ENCODE peak calls at places on chromosomes 2 and 18, in ten cellular contexts. B, P, I, T, W, G, Z, Q, J and V are unnamed samples.

GRCh38 chr18:14053661-14054060 is 78.6 kb downstream of the ZNF519 start:
- DNase-seq in B (no peak), P (no peak), I (no peak), T (no peak), W (no peak), G (no peak), Z (no peak), Q (no peak), J (no peak), V (no peak)

GRCh38 chr2:238549866-238550265 is 123.1 kb downstream of the ASB1 start:
- DNase-seq in B (no peak), P (no peak), I (no peak), T (no peak), W (no peak), G (no peak), Z (no peak), Q (no peak), J (no peak), V (no peak)

GRCh38 chr2:85501244-85501643 is 37.7 kb upstream of the MAT2A start:
- DNase-seq in B (peak), P (no peak), I (peak), T (no peak), W (no peak), G (peak), Z (no peak), Q (peak), J (peak), V (no peak)

GRCh38 chr2:127185720-127186119 is 34.4 kb downstream of the CYP27C1 start:
- DNase-seq in B (no peak), P (no peak), I (no peak), T (no peak), W (no peak), G (no peak), Z (no peak), Q (no peak), J (no peak), V (no peak)

GRCh38 chr2:19876751-19877150 is 25.0 kb downstream of the TTC32 start:
- DNase-seq in B (no peak), P (no peak), I (no peak), T (no peak), W (peak), G (no peak), Z (no peak), Q (peak), J (no peak), V (no peak)

GRCh38 chr2:31997653-31998052 is 13.2 kb downstream of the MEMO1 start:
- DNase-seq in B (no peak), P (no peak), I (no peak), T (no peak), W (no peak), G (peak), Z (no peak), Q (peak), J (no peak), V (no peak)

GRCh38 chr18:56709463-56709862 is 58.3 kb downstream of the WDR7 start:
- DNase-seq in B (peak), P (no peak), I (peak), T (no peak), W (peak), G (peak), Z (no peak), Q (peak), J (no peak), V (peak)

GRCh38 chr2:191845248-191845715 is 1.6 kb downstream of the CAVIN2 start:
- DNase-seq in B (peak), P (no peak), I (no peak), T (peak), W (peak), G (peak), Z (peak), Q (peak), J (no peak), V (no peak)

GRCh38 chr2:191322838-191323506 is 77.8 kb downstream of the MYO1B start:
- DNase-seq in B (no peak), P (no peak), I (no peak), T (no peak), W (no peak), G (no peak), Z (no peak), Q (peak), J (no peak), V (no peak)

GRCh38 chr2:207746131-207746530 is 23.6 kb downstream of the FZD5 start:
- DNase-seq in B (peak), P (no peak), I (peak), T (peak), W (peak), G (peak), Z (peak), Q (peak), J (no peak), V (peak)

GRCh38 chr2:207744451-207744850 is 25.3 kb downstream of the FZD5 start:
- DNase-seq in B (no peak), P (no peak), I (no peak), T (no peak), W (no peak), G (no peak), Z (no peak), Q (no peak), J (no peak), V (no peak)

GRCh38 chr2:207747653-207748560 is 21.8 kb downstream of the FZD5 start:
- DNase-seq in B (no peak), P (no peak), I (no peak), T (no peak), W (peak), G (no peak), Z (no peak), Q (peak), J (no peak), V (no peak)

GRCh38 chr2:207743514-207743913 is 26.2 kb downstream of the FZD5 start:
- DNase-seq in B (no peak), P (no peak), I (no peak), T (no peak), W (no peak), G (no peak), Z (no peak), Q (no peak), J (no peak), V (no peak)

GRCh38 chr2:207744050-207744449 is 25.7 kb downstream of the FZD5 start:
- DNase-seq in B (no peak), P (no peak), I (no peak), T (no peak), W (no peak), G (no peak), Z (no peak), Q (no peak), J (no peak), V (no peak)
- H3K4me3 ChIP-seq in B (no peak), P (no peak), I (no peak), T (no peak), W (no peak), G (no peak), Z (no peak), Q (no peak), J (no peak), V (no peak)

GRCh38 chr2:25878361-25879132 is at the start of gene ASXL2:
- DNase-seq in B (peak), P (peak), I (peak), T (peak), W (peak), G (peak), Z (peak), Q (peak), J (peak), V (peak)
- TF ChIP-seq CTCF in B (peak), P (no peak), I (no peak), T (no peak), W (no peak), G (no peak), Z (no peak), Q (peak), J (no peak), V (no peak)

DNA sequence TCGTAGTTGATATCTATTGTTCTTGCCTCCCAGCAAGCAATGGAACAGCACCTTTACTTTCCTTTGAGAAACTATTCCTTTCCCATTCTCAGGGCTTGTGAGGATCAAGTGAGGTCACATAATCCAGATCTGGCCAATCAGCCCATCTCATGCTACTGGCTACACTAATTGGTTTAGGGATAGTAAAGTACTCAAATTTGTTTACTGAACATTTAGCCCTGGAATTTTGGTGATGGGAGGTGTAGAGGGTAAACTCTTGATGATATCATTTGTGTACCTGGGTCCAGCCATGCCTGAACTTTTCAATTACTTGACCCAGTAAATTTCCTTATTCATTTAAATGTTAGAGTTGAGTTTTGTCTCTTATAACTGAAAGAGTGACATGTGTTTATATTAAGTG is 195.8 kb upstream of the TNP1 start:
- DNase-seq in B (no peak), P (no peak), I (no peak), T (no peak), W (no peak), G (no peak), Z (no peak), Q (no peak), J (no peak), V (no peak)
- H3K4me3 ChIP-seq in B (no peak), P (no peak), I (no peak), T (no peak), W (no peak), G (no peak), Z (no peak), Q (no peak), J (no peak), V (no peak)

GRCh38 chr2:197383825-197384224 is 51.0 kb downstream of the SF3B1 start:
- DNase-seq in B (no peak), P (no peak), I (no peak), T (no peak), W (no peak), G (no peak), Z (no peak), Q (no peak), J (no peak), V (no peak)
- TF ChIP-seq CTCF in B (peak), P (no peak), I (peak), T (no peak), W (no peak), G (no peak), Z (no peak), Q (no peak), J (no peak), V (no peak)